ENCODE peak calls at places on chromosomes 7 and 10, in six cellular contexts. D is lower lobe of right lung, C is GM06990, Y is tibial nerve, J is psoas muscle, E is fibroblast of pulmonary artery. N is an unnamed sample.

GRCh38 chr10:77416327-77417135 is 221.1 kb downstream of the KCNMA1 start:
- DNase-seq in D (no peak), C (no peak), Y (no peak), J (no peak), E (peak), N (no peak)

GRCh38 chr7:3943265-3943664 is 642.2 kb downstream of the SDK1 start:
- DNase-seq in D (no peak), C (no peak), Y (no peak), J (no peak), E (no peak), N (no peak)

GRCh38 chr10:60230892-60231291 is 158.8 kb downstream of the ANK3 start:
- DNase-seq in D (no peak), C (no peak), Y (no peak), J (no peak), E (peak), N (no peak)

GRCh38 chr7:33825644-33826043 is 79.7 kb upstream of the BMPER start:
- DNase-seq in D (no peak), C (no peak), Y (no peak), J (no peak), E (no peak), N (no peak)

GRCh38 chr7:151745706-151746105 is 131.2 kb downstream of the PRKAG2 start:
- DNase-seq in D (no peak), C (no peak), Y (no peak), J (no peak), E (no peak), N (no peak)

GRCh38 chr10:69451209-69451783 is at the start of gene TSPAN15:
- DNase-seq in D (peak), C (peak), Y (peak), J (peak), E (peak), N (peak)

GRCh38 chr10:44569193-44570091 is 184.5 kb upstream of the CXCL12 start:
- DNase-seq in D (no peak), C (no peak), Y (no peak), J (no peak), E (peak), N (no peak)

GRCh38 chr7:123929620-123930019 is 4.6 kb downstream of the SPAM1 start:
- DNase-seq in D (no peak), C (no peak), Y (no peak), J (no peak), E (no peak), N (no peak)

GRCh38 chr10:10831085-10831484 is 186.6 kb upstream of the CELF2 start:
- DNase-seq in D (peak), C (no peak), Y (no peak), J (peak), E (peak), N (no peak)

GRCh38 chr10:547591-548081 is 141.8 kb downstream of the DIP2C start:
- DNase-seq in D (no peak), C (no peak), Y (no peak), J (no peak), E (no peak), N (no peak)

GRCh38 chr10:110558034-110558433 is 9.5 kb upstream of the SMC3 start:
- DNase-seq in D (no peak), C (no peak), Y (no peak), J (no peak), E (no peak), N (no peak)

GRCh38 chr10:89582022-89582421 is 46.6 kb upstream of the SLC16A12 start:
- DNase-seq in D (no peak), C (no peak), Y (no peak), J (no peak), E (peak), N (no peak)

GRCh38 chr10:131214521-131215244 is 96.8 kb downstream of the TCERG1L start:
- DNase-seq in D (peak), C (no peak), Y (no peak), J (no peak), E (no peak), N (no peak)

GRCh38 chr7:138610671-138611170 is 90.4 kb downstream of the SVOPL start:
- DNase-seq in D (peak), C (no peak), Y (no peak), J (no peak), E (no peak), N (no peak)

GRCh38 chr10:73229567-73229966 is 17.5 kb downstream of the DNAJC9 start:
- DNase-seq in D (no peak), C (no peak), Y (no peak), J (no peak), E (no peak), N (no peak)

GRCh38 chr10:43892062-43892765 is 243.5 kb upstream of the ZNF32 start:
- DNase-seq in D (no peak), C (no peak), Y (no peak), J (no peak), E (peak), N (no peak)

GRCh38 chr10:119817991-119818888 is 54.4 kb downstream of the MCMBP start:
- DNase-seq in D (peak), C (peak), Y (peak), J (peak), E (peak), N (no peak)

DNA sequence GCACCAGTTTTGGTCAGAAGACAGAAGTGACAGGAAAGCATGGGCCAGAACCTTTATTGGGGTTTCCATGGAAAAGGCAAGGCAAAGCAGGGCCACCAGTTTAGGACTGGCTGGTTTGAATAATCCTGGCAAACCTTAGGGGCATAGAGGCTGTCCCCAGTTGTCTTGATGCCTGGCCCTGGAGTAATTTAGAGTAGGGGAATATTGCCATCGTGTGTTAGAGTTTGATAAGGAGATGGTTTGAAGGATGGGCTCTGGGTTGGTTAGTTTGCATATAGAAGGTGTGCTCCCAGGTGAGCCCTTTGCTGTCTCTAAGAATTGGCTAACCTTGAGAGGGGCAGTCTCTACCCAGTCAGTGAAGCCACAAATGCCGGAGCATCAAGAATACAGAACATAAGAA is 79.6 kb downstream of the ZNF777 start:
- DNase-seq in D (no peak), C (no peak), Y (no peak), J (no peak), E (no peak), N (no peak)
- TF ChIP-seq CTCF in D (no peak), C (no peak), Y (no peak), J (no peak), E (no peak), N (no peak)

GRCh38 chr7:15604166-15604565 is 42.4 kb upstream of the AGMO start:
- DNase-seq in D (no peak), C (no peak), Y (no peak), J (no peak), E (no peak), N (no peak)
- H3K4me3 ChIP-seq in D (no peak), C (no peak), Y (no peak), J (no peak), E (no peak), N (no peak)

GRCh38 chr10:91409869-91410637 is at the start of gene HECTD2:
- DNase-seq in D (peak), C (peak), Y (peak), J (peak), E (peak), N (peak)
- TF ChIP-seq CTCF in D (peak), C (no peak), Y (peak), J (peak), E (no peak), N (peak)

GRCh38 chr10:91907033-91907594 is 2.2 kb downstream of the FGFBP3 start:
- DNase-seq in D (no peak), C (no peak), Y (no peak), J (no peak), E (no peak), N (no peak)
- H3K4me3 ChIP-seq in D (no peak), C (no peak), Y (no peak), J (no peak), E (no peak), N (no peak)

GRCh38 chr7:93447509-93447908 is 127.0 kb downstream of the CALCR start:
- DNase-seq in D (no peak), C (no peak), Y (no peak), J (no peak), E (no peak), N (no peak)

GRCh38 chr7:93442478-93443224 is 131.9 kb downstream of the CALCR start:
- DNase-seq in D (no peak), C (no peak), Y (no peak), J (no peak), E (peak), N (peak)
- TF ChIP-seq CTCF in D (peak), C (peak), Y (peak), J (peak), E (peak), N (peak)

DNA sequence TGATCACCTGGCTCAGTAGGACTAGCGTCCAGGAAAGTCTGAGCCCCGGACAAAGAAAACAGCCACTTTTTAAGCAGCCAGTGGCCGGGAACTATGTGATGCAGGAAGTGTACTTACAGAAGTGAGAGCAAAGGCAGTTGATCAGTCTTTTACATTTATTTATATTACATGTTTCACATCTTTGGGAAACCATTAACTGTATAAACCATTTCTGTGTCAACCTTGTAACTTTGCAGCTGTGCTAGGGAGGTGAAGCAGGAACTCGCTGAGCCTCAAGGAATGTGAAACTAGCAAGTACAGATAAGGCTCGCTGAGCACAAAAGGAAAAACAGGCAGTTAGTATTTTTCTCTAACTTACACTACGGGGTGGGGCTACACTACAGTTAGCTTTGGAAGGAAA is 39.9 kb upstream of the HECW1 start:
- DNase-seq in D (no peak), C (peak), Y (no peak), J (no peak), E (peak), N (no peak)
- H3K4me3 ChIP-seq in D (no peak), C (no peak), Y (no peak), J (no peak), E (no peak), N (no peak)

DNA sequence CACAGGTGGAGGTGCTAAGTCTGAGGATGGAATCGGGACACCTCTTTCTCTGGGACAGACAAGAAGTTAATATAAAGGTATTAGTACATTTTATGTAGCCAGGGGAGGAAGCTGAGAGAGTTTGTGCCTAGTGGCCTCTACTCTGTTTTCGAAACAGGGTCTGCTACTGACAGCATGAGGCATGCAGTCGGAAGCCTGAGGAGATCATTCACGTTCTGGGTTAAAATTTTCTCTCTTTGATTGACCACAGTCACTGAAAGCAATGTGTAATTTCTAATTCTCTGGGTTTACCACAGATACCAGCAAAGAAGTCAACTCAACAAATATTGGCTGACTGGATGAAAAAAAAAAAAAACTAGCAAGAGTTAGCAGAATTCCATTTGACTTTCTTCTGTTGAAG is 53.3 kb upstream of the KCTD7 start:
- DNase-seq in D (no peak), C (no peak), Y (no peak), J (no peak), E (no peak), N (no peak)
- TF ChIP-seq CTCF in D (no peak), C (no peak), Y (no peak), J (no peak), E (no peak), N (no peak)